ENCODE peak calls at places on chromosomes 3 and 15, in four cellular contexts. One of them, this sample, is unnamed.

GRCh38 chr3:178669046-178669445 is 132.8 kb downstream of the KCNMB2 start:
- DNase-seq in GM23248: no peak
- DNase-seq in neural progenitor cell: no peak
- DNase-seq in fibroblast of lung: no peak
- DNase-seq in this sample: no peak

GRCh38 chr3:23867400-23867799 is 49.4 kb downstream of the NKIRAS1 start:
- DNase-seq in GM23248: no peak
- DNase-seq in neural progenitor cell: no peak
- DNase-seq in fibroblast of lung: no peak
- DNase-seq in this sample: no peak

GRCh38 chr15:66674756-66675155 is 27.3 kb upstream of the SMAD6 start:
- DNase-seq in GM23248: no peak
- DNase-seq in neural progenitor cell: no peak
- DNase-seq in fibroblast of lung: no peak
- DNase-seq in this sample: no peak

GRCh38 chr3:128079823-128080222 is 27.6 kb downstream of the SEC61A1 start:
- DNase-seq in GM23248: no peak
- DNase-seq in neural progenitor cell: no peak
- DNase-seq in fibroblast of lung: no peak
- DNase-seq in this sample: no peak

GRCh38 chr3:193844472-193844871 is 251.5 kb downstream of the OPA1 start:
- DNase-seq in GM23248: no peak
- DNase-seq in neural progenitor cell: no peak
- DNase-seq in fibroblast of lung: no peak
- DNase-seq in this sample: no peak

GRCh38 chr15:40369474-40369869 is 11.5 kb downstream of the DISP2 start:
- DNase-seq in GM23248: no peak
- DNase-seq in neural progenitor cell: no peak
- DNase-seq in fibroblast of lung: no peak
- DNase-seq in this sample: no peak

GRCh38 chr3:30526031-30526430 is 80.4 kb upstream of the TGFBR2 start:
- DNase-seq in GM23248: no peak
- DNase-seq in neural progenitor cell: no peak
- DNase-seq in fibroblast of lung: no peak
- DNase-seq in this sample: no peak

GRCh38 chr3:11583226-11583625 is 60.5 kb downstream of the VGLL4 start:
- DNase-seq in GM23248: peak; percentile 30
- DNase-seq in neural progenitor cell: no peak
- DNase-seq in fibroblast of lung: no peak
- DNase-seq in this sample: no peak

GRCh38 chr3:9673752-9674151 is 24.4 kb downstream of the MTMR14 start:
- DNase-seq in GM23248: no peak
- DNase-seq in neural progenitor cell: no peak
- DNase-seq in fibroblast of lung: no peak
- DNase-seq in this sample: no peak

GRCh38 chr15:48510976-48511375 is 134.5 kb downstream of the FBN1 start:
- DNase-seq in GM23248: peak; percentile 53
- DNase-seq in neural progenitor cell: no peak
- DNase-seq in fibroblast of lung: peak; percentile 44
- DNase-seq in this sample: peak; percentile 48

GRCh38 chr15:28964098-28964497 is 78.3 kb downstream of the APBA2 start:
- DNase-seq in GM23248: no peak
- DNase-seq in neural progenitor cell: no peak
- DNase-seq in fibroblast of lung: no peak
- DNase-seq in this sample: no peak

GRCh38 chr15:89408512-89409183 is 74.0 kb upstream of the POLG start:
- DNase-seq in GM23248: peak; percentile 21
- DNase-seq in neural progenitor cell: peak; percentile 27
- DNase-seq in fibroblast of lung: no peak
- DNase-seq in this sample: no peak
- TF ChIP-seq EZH2 in GM23248: no peak
- TF ChIP-seq EZH2 in neural progenitor cell: no peak
- TF ChIP-seq EZH2 in fibroblast of lung: no peak
- TF ChIP-seq EZH2 in this sample: no peak

GRCh38 chr15:76345269-76345879 is 8.8 kb downstream of the ISL2 start:
- DNase-seq in GM23248: no peak
- DNase-seq in neural progenitor cell: no peak
- DNase-seq in fibroblast of lung: no peak
- DNase-seq in this sample: no peak
- TF ChIP-seq EZH2 in GM23248: no peak
- TF ChIP-seq EZH2 in neural progenitor cell: peak; percentile 67
- TF ChIP-seq EZH2 in fibroblast of lung: no peak
- TF ChIP-seq EZH2 in this sample: no peak

DNA sequence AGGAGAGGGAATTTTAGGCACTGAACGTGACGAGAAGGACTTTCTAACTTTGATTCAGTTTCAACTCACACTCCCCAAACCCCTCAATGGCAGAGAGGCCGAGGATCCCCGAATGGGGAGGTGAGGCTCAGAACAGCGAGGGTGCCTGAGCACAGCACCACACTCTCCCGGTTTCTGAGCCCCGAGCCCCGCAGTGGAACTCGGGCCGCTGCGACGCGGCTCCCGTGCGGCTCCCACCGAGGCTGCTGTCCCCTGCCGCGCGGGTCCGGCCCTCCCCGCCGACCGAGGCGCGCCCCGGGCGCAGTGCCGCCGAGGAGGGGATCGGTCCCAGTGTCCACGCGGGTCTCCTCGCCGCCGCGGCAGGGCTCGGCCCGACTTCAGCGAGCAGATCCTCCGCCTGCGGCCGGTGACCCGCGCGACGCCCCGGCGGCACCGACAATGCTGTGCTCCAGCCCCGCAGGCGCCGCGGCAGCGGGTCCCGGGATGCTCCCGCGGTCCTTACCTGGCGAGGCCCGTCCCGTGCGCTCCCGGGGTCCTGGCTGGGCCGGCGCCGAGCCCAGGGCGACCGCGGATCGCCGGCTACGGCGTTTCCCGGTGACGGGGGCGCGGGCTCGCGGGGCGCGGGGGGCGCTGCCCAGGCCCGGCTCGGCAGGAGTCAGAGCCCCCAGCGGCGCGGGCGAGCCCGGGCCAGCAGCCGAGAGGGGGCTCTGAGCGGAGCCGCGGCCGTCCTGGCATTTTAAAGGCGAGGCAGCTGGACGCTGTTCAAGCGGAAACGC is at the start of gene CTXND1:
- DNase-seq in GM23248: peak; percentile 20
- DNase-seq in neural progenitor cell: peak; percentile 78
- DNase-seq in fibroblast of lung: no peak
- DNase-seq in this sample: no peak
- TF ChIP-seq EZH2 in GM23248: peak; percentile 61
- TF ChIP-seq EZH2 in neural progenitor cell: peak; percentile 90
- TF ChIP-seq EZH2 in fibroblast of lung: peak; percentile 97
- TF ChIP-seq EZH2 in this sample: no peak

DNA sequence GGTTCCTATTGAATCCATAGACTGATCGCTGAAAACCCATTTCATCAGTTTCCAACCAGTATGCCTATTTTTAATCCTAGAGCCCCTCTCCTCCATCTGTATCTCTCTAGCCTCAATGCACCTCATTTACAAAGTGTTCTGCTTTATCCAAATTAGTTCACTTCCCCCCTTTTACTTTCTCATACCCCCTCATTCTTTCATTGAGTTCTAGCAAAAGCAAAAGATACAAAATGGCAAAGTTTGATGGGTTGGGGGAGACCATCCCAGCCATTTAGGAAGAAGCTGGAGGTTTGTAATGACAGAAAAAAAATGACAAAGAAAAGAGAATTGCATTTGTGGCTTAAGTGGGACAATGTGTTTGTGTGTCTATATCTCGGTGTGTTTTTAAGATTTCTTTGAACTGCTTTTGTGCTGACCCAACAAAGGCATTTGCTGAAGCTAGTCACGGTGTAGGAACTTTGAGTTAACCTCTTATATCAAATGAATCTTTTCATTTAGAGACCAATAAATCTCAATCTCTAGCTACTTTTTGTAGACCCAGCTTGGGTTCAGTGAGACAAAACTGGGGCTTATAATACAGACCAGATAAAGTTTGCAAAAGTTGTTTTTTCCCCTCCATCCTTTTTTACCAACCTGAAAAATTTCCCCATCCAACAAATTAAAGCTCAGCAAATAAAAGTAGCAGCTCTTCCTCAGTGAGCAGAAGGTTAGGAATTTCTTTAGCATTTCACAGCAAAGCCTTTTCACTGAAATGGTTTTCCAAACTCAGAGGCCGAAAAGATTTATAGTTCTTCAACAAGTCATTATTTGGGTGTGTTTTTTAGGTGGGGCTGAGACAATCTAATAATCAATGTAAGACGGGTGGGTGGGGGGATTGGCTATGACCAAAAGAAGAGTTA is 18.8 kb downstream of the NR2F2 start:
- DNase-seq in GM23248: no peak
- DNase-seq in neural progenitor cell: peak; percentile 7
- DNase-seq in fibroblast of lung: peak; percentile 59
- DNase-seq in this sample: no peak
- TF ChIP-seq EZH2 in GM23248: no peak
- TF ChIP-seq EZH2 in neural progenitor cell: no peak
- TF ChIP-seq EZH2 in fibroblast of lung: no peak
- TF ChIP-seq EZH2 in this sample: no peak

GRCh38 chr3:51830986-51831385 is 30.4 kb upstream of the IQCF2 start:
- DNase-seq in GM23248: no peak
- DNase-seq in neural progenitor cell: no peak
- DNase-seq in fibroblast of lung: no peak
- DNase-seq in this sample: no peak

GRCh38 chr3:51836606-51837005 is 24.8 kb upstream of the IQCF2 start:
- DNase-seq in GM23248: no peak
- DNase-seq in neural progenitor cell: no peak
- DNase-seq in fibroblast of lung: no peak
- DNase-seq in this sample: no peak
- TF ChIP-seq EZH2 in GM23248: no peak
- TF ChIP-seq EZH2 in neural progenitor cell: no peak
- TF ChIP-seq EZH2 in fibroblast of lung: no peak
- TF ChIP-seq EZH2 in this sample: no peak

GRCh38 chr3:181971424-181971823 is 259.7 kb downstream of the SOX2 start:
- DNase-seq in GM23248: no peak
- DNase-seq in neural progenitor cell: no peak
- DNase-seq in fibroblast of lung: no peak
- DNase-seq in this sample: no peak

GRCh38 chr3:181976526-181976925 is 264.8 kb downstream of the SOX2 start:
- DNase-seq in GM23248: no peak
- DNase-seq in neural progenitor cell: no peak
- DNase-seq in fibroblast of lung: no peak
- DNase-seq in this sample: no peak

GRCh38 chr3:181969925-181970324 is 258.2 kb downstream of the SOX2 start:
- DNase-seq in GM23248: no peak
- DNase-seq in neural progenitor cell: no peak
- DNase-seq in fibroblast of lung: no peak
- DNase-seq in this sample: no peak

DNA sequence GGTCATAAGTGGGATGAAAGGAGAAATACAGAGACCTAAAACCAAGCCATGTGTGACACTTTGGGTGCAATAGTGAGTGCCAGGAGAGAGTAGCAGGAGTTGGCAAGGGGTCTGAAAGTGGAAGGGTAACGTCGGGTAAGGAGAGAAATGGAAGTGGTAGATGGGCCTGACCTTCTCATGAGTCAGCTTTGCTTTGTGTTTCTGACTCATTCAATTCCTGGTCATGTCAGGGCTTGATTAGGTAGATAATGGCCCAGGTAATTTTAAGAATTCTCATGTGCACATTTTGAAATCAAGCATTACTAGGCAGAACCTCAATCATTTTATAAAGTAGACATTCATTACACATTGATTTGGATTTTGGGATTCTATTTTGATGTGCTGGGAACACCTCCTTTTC is 262.5 kb downstream of the SOX2 start:
- DNase-seq in GM23248: no peak
- DNase-seq in neural progenitor cell: no peak
- DNase-seq in fibroblast of lung: peak; percentile 22
- DNase-seq in this sample: no peak
- TF ChIP-seq EZH2 in GM23248: no peak
- TF ChIP-seq EZH2 in neural progenitor cell: no peak
- TF ChIP-seq EZH2 in fibroblast of lung: no peak
- TF ChIP-seq EZH2 in this sample: no peak

This sample was measured in DND-41.